ENCODE peak calls at places on chromosome 11, in four cellular contexts. Y, Q, D and X are unnamed samples.
A peak's percentile ranks its signal among the peaks of the same experiment; 100 is the strongest.

GRCh38 chr11:9820260-9820659 is 156.4 kb downstream of the SWAP70 start:
- ATAC-seq in Y (no peak), Q (no peak), D (peak; percentile 98), X (no peak)

GRCh38 chr11:13303668-13304649 is 26.4 kb downstream of the BMAL1 start:
- ATAC-seq in Y (peak; percentile 41), Q (no peak), D (no peak), X (no peak)

GRCh38 chr11:57217053-57217452 is 20.0 kb downstream of the APLNR start:
- ATAC-seq in Y (no peak), Q (no peak), D (peak; percentile 60), X (no peak)

GRCh38 chr11:72740562-72741428 is 11.4 kb downstream of the ARAP1 start:
- ATAC-seq in Y (no peak), Q (no peak), D (no peak), X (no peak)

GRCh38 chr11:67392182-67392715 is 463 bp downstream of the RAD9A start:
- ATAC-seq in Y (peak; percentile 13), Q (peak; percentile 8), D (no peak), X (no peak)

GRCh38 chr11:128767518-128767917 is 73.6 kb downstream of the FLI1 start:
- ATAC-seq in Y (no peak), Q (no peak), D (peak; percentile 13), X (no peak)

GRCh38 chr11:87603887-87604286 is 566.2 kb downstream of the TMEM135 start:
- ATAC-seq in Y (no peak), Q (no peak), D (peak; percentile 25), X (no peak)

GRCh38 chr11:125091247-125091876 is 20.1 kb downstream of the TMEM218 start:
- ATAC-seq in Y (no peak), Q (peak; percentile 82), D (peak; percentile 91), X (peak; percentile 52)

GRCh38 chr11:8765294-8765693 is 82.7 kb downstream of the RPL27A start:
- ATAC-seq in Y (no peak), Q (no peak), D (no peak), X (no peak)

GRCh38 chr11:125443767-125444311 is 52.2 kb downstream of the FEZ1 start:
- ATAC-seq in Y (no peak), Q (no peak), D (peak; percentile 92), X (no peak)

GRCh38 chr11:15006139-15006759 is 34.1 kb upstream of the CALCA start:
- ATAC-seq in Y (peak; percentile 59), Q (peak; percentile 40), D (no peak), X (no peak)

GRCh38 chr11:7638710-7639642 is 34.3 kb downstream of the CYB5R2 start:
- ATAC-seq in Y (no peak), Q (no peak), D (peak; percentile 73), X (peak; percentile 24)

GRCh38 chr11:129375731-129376657 is at the start of gene BARX2:
- ATAC-seq in Y (no peak), Q (peak; percentile 94), D (peak; percentile 18), X (no peak)

GRCh38 chr11:109984634-109985289 is 108.4 kb upstream of the ZC3H12C start:
- ATAC-seq in Y (no peak), Q (no peak), D (no peak), X (peak; percentile 28)

GRCh38 chr11:34242037-34242625 is 115.7 kb downstream of the ABTB2 start:
- ATAC-seq in Y (no peak), Q (peak; percentile 29), D (peak; percentile 63), X (no peak)

GRCh38 chr11:122317337-122317736 is 201.3 kb upstream of the BLID start:
- ATAC-seq in Y (no peak), Q (no peak), D (peak; percentile 48), X (peak; percentile 48)

GRCh38 chr11:79381036-79381435 is 59.8 kb downstream of the TENM4 start:
- ATAC-seq in Y (no peak), Q (no peak), D (no peak), X (no peak)

GRCh38 chr11:24412722-24413121 is 84.1 kb upstream of the LUZP2 start:
- ATAC-seq in Y (no peak), Q (no peak), D (peak; percentile 71), X (no peak)

GRCh38 chr11:78371221-78371899 is 46.3 kb downstream of the GAB2 start:
- ATAC-seq in Y (no peak), Q (peak; percentile 14), D (peak; percentile 35), X (no peak)

GRCh38 chr11:123069878-123070821 is 8.2 kb upstream of the HSPA8 start:
- ATAC-seq in Y (peak; percentile 86), Q (no peak), D (no peak), X (no peak)

GRCh38 chr11:44960200-44960845 is 9.6 kb upstream of the TP53I11 start:
- ATAC-seq in Y (no peak), Q (no peak), D (no peak), X (no peak)

GRCh38 chr11:21774212-21774611 is 418.7 kb upstream of the ANO5 start:
- ATAC-seq in Y (no peak), Q (no peak), D (peak; percentile 100), X (no peak)

GRCh38 chr11:78216571-78217287 is 28.0 kb downstream of the USP35 start:
- ATAC-seq in Y (no peak), Q (peak; percentile 97), D (no peak), X (no peak)

GRCh38 chr11:66810576-66811185 is 32.6 kb upstream of the RCE1 start:
- ATAC-seq in Y (no peak), Q (no peak), D (no peak), X (no peak)

GRCh38 chr11:119716475-119717057 is 12.4 kb downstream of the NECTIN1 start:
- ATAC-seq in Y (no peak), Q (no peak), D (no peak), X (no peak)